ENCODE peak calls at places on chromosomes 16 and 17, in five cellular contexts. K, F, L, C and U are unnamed samples.

GRCh38 chr17:66169839-66170238 is 22.1 kb downstream of the CEP112 start:
- DNase-seq in L (no peak), K (no peak), F (no peak), C (no peak), U (no peak)

GRCh38 chr17:71203953-71204352 is 916.9 kb upstream of the SOX9 start:
- DNase-seq in L (no peak), K (no peak), F (no peak), C (no peak), U (no peak)

GRCh38 chr17:57288034-57288752 is 31.9 kb downstream of the MSI2 start:
- DNase-seq in K (no peak), L (peak; percentile 36), F (no peak), C (no peak), U (no peak)

GRCh38 chr16:88772871-88773811 is 11.9 kb downstream of the PIEZO1 start:
- DNase-seq in K (no peak), L (peak; percentile 86), F (no peak), C (no peak), U (no peak)

GRCh38 chr17:56592487-56593072 is 919 bp upstream of the NOG start:
- DNase-seq in K (peak; percentile 89), C (peak; percentile 64), L (peak; percentile 18), F (peak; percentile 18), U (peak; percentile 75)

GRCh38 chr17:28949185-28950016 is 1.9 kb downstream of the PHF12 start:
- DNase-seq in C (peak; percentile 58), L (peak; percentile 56), F (peak; percentile 60), K (peak; percentile 95), U (peak; percentile 61)

GRCh38 chr16:87728026-87728425 is 37.8 kb downstream of the KLHDC4 start:
- DNase-seq in L (no peak), F (no peak), K (no peak), C (no peak), U (no peak)

GRCh38 chr17:45332989-45333701 is 16.3 kb upstream of the MAP3K14 start:
- DNase-seq in C (no peak), L (peak; percentile 45), K (no peak), F (peak; percentile 11), U (no peak)

GRCh38 chr17:81039854-81040758 is 5.2 kb downstream of the BAIAP2 start:
- DNase-seq in K (no peak), L (peak; percentile 57), F (peak; percentile 61), C (no peak), U (peak; percentile 35)

GRCh38 chr17:61477204-61477834 is 25.1 kb downstream of the TBX4 start:
- DNase-seq in L (peak; percentile 33), F (no peak), C (no peak), K (peak; percentile 58), U (no peak)

GRCh38 chr16:82653550-82654511 is 27.1 kb downstream of the CDH13 start:
- DNase-seq in C (no peak), F (no peak), L (peak; percentile 87), K (no peak), U (no peak)

GRCh38 chr16:53546988-53547391 is 44.0 kb upstream of the AKTIP start:
- DNase-seq in K (no peak), C (no peak), F (no peak), L (no peak), U (peak; percentile 29)

GRCh38 chr17:33671493-33671892 is 378.4 kb upstream of the ASIC2 start:
- DNase-seq in F (no peak), K (no peak), C (no peak), L (no peak), U (no peak)

GRCh38 chr17:4892499-4893221 is 6.7 kb upstream of the C17orf107 start:
- DNase-seq in C (no peak), K (no peak), F (no peak), L (no peak), U (no peak)

GRCh38 chr16:72261127-72261526 is 89.2 kb upstream of the PMFBP1 start:
- DNase-seq in F (no peak), K (no peak), C (no peak), L (no peak), U (no peak)

GRCh38 chr17:4544135-4544651 is 11.0 kb downstream of the MYBBP1A start:
- DNase-seq in K (no peak), F (no peak), L (no peak), C (no peak), U (no peak)

GRCh38 chr17:55722742-55723487 is at the start of gene TMEM100:
- DNase-seq in F (peak; percentile 70), C (no peak), L (peak; percentile 87), K (no peak), U (no peak)

GRCh38 chr16:10741844-10742243 is 1.8 kb upstream of the NUBP1 start:
- DNase-seq in K (no peak), C (peak; percentile 61), L (peak; percentile 32), F (no peak), U (no peak)

GRCh38 chr16:89308391-89309333 is 91.2 kb downstream of the ZNF778 start:
- DNase-seq in L (no peak), F (no peak), C (no peak), K (peak; percentile 62), U (peak; percentile 37)

GRCh38 chr17:44030482-44030881 is 15.7 kb upstream of the TMEM101 start:
- DNase-seq in C (no peak), F (no peak), L (no peak), K (no peak), U (no peak)

GRCh38 chr16:31842864-31843263 is 30.7 kb upstream of the ZNF267 start:
- DNase-seq in K (no peak), L (no peak), C (no peak), F (no peak), U (no peak)

DNA sequence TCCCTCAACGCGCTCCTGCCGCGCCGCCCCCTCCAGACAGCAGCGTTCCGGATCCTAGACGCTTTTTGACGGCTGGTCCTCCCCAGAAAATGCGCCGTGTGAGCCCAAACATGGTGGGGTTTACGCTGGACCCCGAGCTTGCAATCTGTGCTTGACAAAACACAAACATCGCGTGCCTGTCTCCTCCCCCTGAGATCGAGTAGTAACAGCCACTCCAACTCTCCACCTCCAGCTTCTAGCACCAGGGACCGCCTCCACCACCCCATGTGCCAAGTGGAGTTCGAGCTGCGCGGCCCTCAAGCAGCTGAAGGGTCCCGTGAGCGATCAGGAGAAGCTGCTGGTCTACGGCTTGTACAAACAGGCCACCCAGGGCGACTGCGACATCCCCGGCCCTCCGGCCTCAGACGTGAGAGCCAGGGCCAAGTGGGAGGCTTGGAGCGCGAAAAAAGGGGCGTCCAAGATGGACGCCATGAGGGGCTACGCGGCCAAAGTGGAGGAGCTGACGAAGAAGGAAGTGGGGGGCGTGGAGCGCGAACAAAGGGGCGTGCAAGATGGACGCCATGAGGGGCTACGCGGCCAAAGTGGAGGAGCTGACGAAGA is 656 bp upstream of the GEMIN4 start:
- DNase-seq in K (peak; percentile 86), C (peak; percentile 76), L (peak; percentile 73), F (peak; percentile 80), U (no peak)
- TF ChIP-seq CTCF in K (no peak), C (no peak), L (no peak), F (no peak), U (no peak)

GRCh38 chr17:68320311-68320865 is 29.1 kb downstream of the ARSG start:
- DNase-seq in F (no peak), C (no peak), L (no peak), K (no peak), U (no peak)
- TF ChIP-seq CTCF in F (no peak), C (no peak), L (no peak), K (no peak), U (no peak)

GRCh38 chr16:80387308-80387921 is 153.4 kb upstream of the DYNLRB2 start:
- DNase-seq in C (no peak), K (no peak), F (no peak), L (no peak), U (no peak)
- TF ChIP-seq CTCF in C (no peak), K (no peak), F (no peak), L (no peak), U (no peak)

GRCh38 chr16:85347213-85347591 is 234.9 kb upstream of the CIBAR2 start:
- DNase-seq in K (no peak), C (peak; percentile 54), L (no peak), F (no peak), U (peak; percentile 41)
- TF ChIP-seq CTCF in K (no peak), C (peak; percentile 32), L (peak; percentile 55), F (no peak), U (peak; percentile 45)